ENCODE peak calls at places on chromosome 11, in seven cellular contexts. W is B cell; N is RWPE1; O is CD8-positive, alpha-beta T cell; D is foreskin fibroblast; Q is astrocyte of the spinal cord; C is fibroblast of lung. G is an unnamed sample.

GRCh38 chr11:11884774-11885481 is 43.2 kb downstream of the USP47 start:
- DNase-seq in O (no peak), D (no peak), N (no peak), W (no peak), C (no peak), Q (no peak), G (no peak)

GRCh38 chr11:103257360-103257759 is 148.1 kb downstream of the DYNC2H1 start:
- DNase-seq in O (no peak), Q (peak), D (peak), N (peak), W (no peak), C (peak), G (no peak)

GRCh38 chr11:129533395-129533794 is 157.7 kb downstream of the BARX2 start:
- DNase-seq in D (no peak), C (no peak), Q (no peak), O (no peak), N (no peak), W (no peak), G (no peak)

GRCh38 chr11:15941206-15941770 is 415.1 kb downstream of the SOX6 start:
- DNase-seq in N (peak), Q (peak), O (no peak), D (peak), W (peak), C (peak), G (peak)

GRCh38 chr11:116172156-116172555 is 600.6 kb downstream of the BUD13 start:
- DNase-seq in C (no peak), Q (no peak), W (no peak), N (no peak), O (no peak), D (no peak), G (no peak)

GRCh38 chr11:60993611-60994010 is 22.1 kb downstream of the CD6 start:
- DNase-seq in D (no peak), Q (no peak), W (no peak), C (no peak), N (no peak), O (no peak), G (no peak)

GRCh38 chr11:110867951-110868350 is 155.7 kb upstream of the ARHGAP20 start:
- DNase-seq in N (no peak), W (no peak), C (no peak), Q (no peak), D (no peak), O (no peak), G (no peak)

GRCh38 chr11:107988397-107989158 is 20.1 kb upstream of the CUL5 start:
- DNase-seq in O (no peak), D (no peak), N (no peak), W (no peak), C (no peak), Q (no peak), G (no peak)

GRCh38 chr11:112932593-112932992 is 28.6 kb upstream of the NCAM1 start:
- DNase-seq in O (no peak), W (no peak), D (no peak), C (no peak), Q (no peak), N (no peak), G (no peak)

GRCh38 chr11:57417056-57417455 is 9.9 kb downstream of the SLC43A3 start:
- DNase-seq in Q (no peak), D (peak), N (no peak), C (peak), W (no peak), O (no peak), G (no peak)

GRCh38 chr11:88301478-88302140 is 35.9 kb downstream of the CTSC start:
- DNase-seq in N (no peak), C (peak), D (peak), O (peak), Q (peak), W (no peak), G (no peak)

GRCh38 chr11:33775832-33776231 is 1.5 kb upstream of the FBXO3 start:
- DNase-seq in N (no peak), Q (no peak), O (no peak), W (no peak), C (peak), D (peak), G (no peak)

GRCh38 chr11:81497202-81497804 is 1236.4 kb downstream of the FAM181B start:
- DNase-seq in N (peak), O (no peak), C (peak), Q (peak), D (peak), W (no peak), G (no peak)

DNA sequence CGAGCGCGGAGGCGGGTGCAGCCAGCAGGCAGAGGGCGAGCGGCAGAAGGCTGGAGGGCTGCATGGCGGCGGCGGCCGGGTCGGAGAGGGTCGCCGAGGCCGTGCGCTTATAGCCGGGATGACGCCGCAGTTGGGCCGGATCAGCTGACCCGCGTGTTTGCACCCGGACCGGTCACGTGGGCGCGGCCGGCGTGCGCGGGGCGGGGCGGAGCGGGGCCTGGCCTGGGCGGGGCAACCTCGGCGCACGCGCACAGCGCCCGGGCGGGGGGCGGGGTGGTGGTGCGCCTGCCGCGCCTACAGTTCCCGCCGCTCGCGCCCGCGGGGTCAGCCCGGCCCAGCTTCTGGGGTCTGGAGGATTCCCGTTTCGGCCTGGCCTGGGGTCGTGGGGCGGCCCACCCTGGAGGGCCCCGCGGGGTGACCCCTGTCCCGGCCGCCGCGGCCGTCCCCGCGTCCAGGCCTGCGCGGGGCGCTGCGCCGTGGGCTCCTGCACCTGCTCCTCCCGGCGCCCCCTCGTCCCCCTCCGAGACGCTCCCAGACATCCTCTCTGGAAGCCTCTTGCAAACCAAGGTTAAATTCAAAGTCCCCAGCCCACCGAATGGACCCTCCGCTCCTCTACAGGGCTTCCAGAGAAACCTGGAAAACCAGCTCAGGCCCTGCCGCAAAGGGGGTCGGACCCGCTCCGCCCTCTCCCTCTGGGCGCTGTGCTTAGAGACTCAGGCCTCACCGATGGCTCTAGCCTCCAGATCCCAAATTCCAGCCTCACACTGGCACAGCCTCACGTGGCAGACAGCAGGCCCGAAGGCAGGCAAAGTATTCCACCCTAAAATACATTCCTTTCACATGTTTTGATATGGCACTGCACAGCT is at the start of gene CTSD:
- DNase-seq in N (peak), C (peak), W (peak), D (peak), O (peak), Q (peak), G (peak)
- TF ChIP-seq CTCF in N (no peak), C (no peak), W (peak), D (no peak), O (no peak), Q (peak), G (no peak)

GRCh38 chr11:131242616-131243015 is 127.8 kb upstream of the NTM start:
- DNase-seq in C (no peak), W (no peak), D (no peak), O (no peak), N (no peak), Q (no peak), G (no peak)

GRCh38 chr11:131246156-131246555 is 124.3 kb upstream of the NTM start:
- DNase-seq in N (no peak), D (no peak), W (no peak), Q (no peak), O (no peak), C (no peak), G (no peak)

GRCh38 chr11:131248588-131248987 is 121.8 kb upstream of the NTM start:
- DNase-seq in W (no peak), Q (peak), O (no peak), N (no peak), C (peak), D (no peak), G (no peak)

DNA sequence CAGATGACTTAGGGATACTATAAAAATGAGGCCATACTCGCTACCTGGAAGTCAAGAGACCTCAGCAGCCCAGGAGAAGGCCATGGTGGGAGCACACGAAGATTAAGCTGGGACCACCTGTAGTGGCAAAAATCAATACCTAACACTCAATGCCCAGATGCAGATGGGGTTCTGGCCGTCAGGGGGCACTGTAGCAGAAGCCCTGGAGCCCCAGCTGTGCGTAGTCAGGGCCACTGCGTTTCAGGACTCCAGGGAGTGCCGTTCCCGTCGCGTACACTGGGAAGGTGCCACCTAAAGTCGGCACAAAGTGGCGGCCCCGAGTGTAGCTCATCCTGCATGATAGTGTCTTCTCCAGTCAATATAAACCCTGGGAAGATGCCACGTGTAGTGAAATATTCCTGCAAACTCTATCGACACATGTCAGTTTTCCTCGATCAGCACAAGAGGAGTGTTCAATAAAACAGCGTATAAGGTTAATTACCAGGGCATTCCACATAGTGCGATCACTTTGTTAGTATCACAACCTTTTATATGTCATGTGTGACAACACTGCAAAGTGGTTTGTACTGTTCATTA is 123.7 kb upstream of the NTM start:
- DNase-seq in C (no peak), O (no peak), Q (no peak), D (no peak), W (no peak), N (no peak), G (peak)
- TF ChIP-seq CTCF in C (peak), O (no peak), Q (peak), D (peak), W (no peak), N (no peak), G (peak)

DNA sequence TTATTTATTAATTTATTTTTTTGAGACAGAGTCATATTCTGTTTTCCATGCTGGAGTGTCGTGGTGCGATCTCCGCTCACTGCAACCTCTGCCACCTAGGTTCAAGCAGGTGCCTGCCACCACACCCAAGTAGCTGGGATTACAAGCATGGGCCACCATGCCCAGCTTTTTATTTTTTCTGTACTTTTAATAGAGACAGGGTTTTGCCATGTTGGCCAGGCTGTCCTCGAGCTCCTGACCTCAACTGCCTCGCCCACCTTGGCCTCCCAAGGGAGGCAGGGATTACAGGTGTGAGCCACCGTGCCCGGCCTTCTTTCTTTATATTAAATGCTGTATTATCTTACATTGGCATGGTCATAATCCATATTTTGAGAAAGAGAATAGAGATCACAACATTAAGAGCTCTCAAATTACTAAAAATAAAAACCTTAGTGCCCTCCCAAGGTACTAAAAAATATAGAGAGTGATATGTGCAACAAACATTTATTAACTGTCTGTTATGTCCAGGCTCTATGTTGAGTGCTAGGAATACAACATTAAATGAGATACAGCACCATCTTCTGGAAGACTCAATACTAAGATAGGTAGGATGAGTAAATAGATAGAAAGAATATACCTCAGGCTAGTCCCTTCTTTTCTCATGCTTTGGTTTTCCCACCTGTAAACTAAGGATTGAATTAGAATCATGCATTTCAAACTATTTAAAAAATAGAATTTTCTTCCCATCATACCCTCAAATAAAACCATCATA is 84.1 kb downstream of the BBOX1 start:
- DNase-seq in W (no peak), O (no peak), D (peak), N (peak), Q (peak), C (no peak), G (no peak)
- TF ChIP-seq CTCF in W (no peak), O (no peak), D (peak), N (no peak), Q (peak), C (no peak), G (no peak)

GRCh38 chr11:67530282-67530592 is 7.0 kb upstream of the CABP2 start:
- DNase-seq in Q (no peak), D (peak), W (no peak), O (no peak), C (no peak), N (no peak), G (no peak)

GRCh38 chr11:67523556-67524479 is 572 bp upstream of the CABP2 start:
- DNase-seq in Q (no peak), D (no peak), O (no peak), W (no peak), N (no peak), C (no peak), G (no peak)

GRCh38 chr11:67524480-67524808 is 1.2 kb upstream of the CABP2 start:
- DNase-seq in Q (no peak), W (no peak), N (no peak), C (no peak), O (no peak), D (no peak), G (no peak)

GRCh38 chr11:67532889-67533288 is 9.6 kb upstream of the CABP2 start:
- DNase-seq in W (no peak), Q (no peak), O (no peak), D (no peak), C (no peak), N (no peak), G (no peak)

DNA sequence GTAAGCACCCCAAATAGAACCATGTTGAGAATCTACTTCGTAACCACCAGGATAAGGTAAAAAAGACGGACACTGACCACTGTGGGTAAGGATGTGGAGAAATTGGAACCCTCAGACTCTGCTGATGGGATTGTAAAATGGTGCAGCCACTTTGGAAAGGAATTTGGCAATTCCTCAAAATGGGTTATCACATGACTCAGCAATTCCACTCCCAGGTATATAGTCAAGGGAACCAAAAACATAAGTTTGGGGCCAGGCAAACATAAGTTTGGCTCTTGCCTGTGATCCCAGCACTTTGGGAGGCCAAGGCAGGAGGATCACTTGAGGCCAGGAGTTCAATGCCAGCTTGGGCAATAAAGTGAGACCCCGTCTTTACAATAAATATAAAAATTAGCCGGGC is 5.1 kb upstream of the CABP2 start:
- DNase-seq in Q (no peak), O (no peak), D (no peak), C (no peak), N (no peak), W (no peak), G (no peak)
- TF ChIP-seq CTCF in Q (no peak), O (no peak), D (no peak), C (no peak), N (no peak), W (no peak), G (no peak)

G was measured in progenitor cell of endocrine pancreas.